ENCODE peak calls at places on chromosomes 12 and 14, in six cellular contexts. One of them, this sample, is unnamed.

GRCh38 chr14:27236601-27237000 is 638.8 kb upstream of the NOVA1 start:
- ATAC-seq in stimulated activated naive CD8-positive, alpha-beta T cell treated with anti-CD3 and anti-CD28 coated beads, Interleukin-15, Interleukin-2, amounts not matched to agents 100 U/mL and 50 U/mL, for 24 hours: no peak
- ATAC-seq in activated CD8-positive, alpha-beta T cell treated with anti-CD3 and anti-CD28 coated beads for 36 hours: no peak
- ATAC-seq in T-cell: no peak
- ATAC-seq in effector memory CD8-positive, alpha-beta T cell: no peak
- ATAC-seq in right cardiac atrium: no peak
- ATAC-seq in this sample: no peak

GRCh38 chr12:121534495-121535148 is 46.2 kb downstream of the KDM2B start:
- ATAC-seq in stimulated activated naive CD8-positive, alpha-beta T cell treated with anti-CD3 and anti-CD28 coated beads, Interleukin-15, Interleukin-2, amounts not matched to agents 100 U/mL and 50 U/mL, for 24 hours: peak; percentile 48
- ATAC-seq in activated CD8-positive, alpha-beta T cell treated with anti-CD3 and anti-CD28 coated beads for 36 hours: peak; percentile 39
- ATAC-seq in T-cell: peak; percentile 26
- ATAC-seq in effector memory CD8-positive, alpha-beta T cell: peak; percentile 62
- ATAC-seq in right cardiac atrium: no peak
- ATAC-seq in this sample: peak; percentile 53

GRCh38 chr12:92271341-92271740 is 125.7 kb upstream of the BTG1 start:
- ATAC-seq in stimulated activated naive CD8-positive, alpha-beta T cell treated with anti-CD3 and anti-CD28 coated beads, Interleukin-15, Interleukin-2, amounts not matched to agents 100 U/mL and 50 U/mL, for 24 hours: no peak
- ATAC-seq in activated CD8-positive, alpha-beta T cell treated with anti-CD3 and anti-CD28 coated beads for 36 hours: no peak
- ATAC-seq in T-cell: no peak
- ATAC-seq in effector memory CD8-positive, alpha-beta T cell: no peak
- ATAC-seq in right cardiac atrium: no peak
- ATAC-seq in this sample: no peak

GRCh38 chr14:104094056-104094708 is 8.7 kb downstream of the ASPG start:
- ATAC-seq in stimulated activated naive CD8-positive, alpha-beta T cell treated with anti-CD3 and anti-CD28 coated beads, Interleukin-15, Interleukin-2, amounts not matched to agents 100 U/mL and 50 U/mL, for 24 hours: peak; percentile 4
- ATAC-seq in activated CD8-positive, alpha-beta T cell treated with anti-CD3 and anti-CD28 coated beads for 36 hours: no peak
- ATAC-seq in T-cell: no peak
- ATAC-seq in effector memory CD8-positive, alpha-beta T cell: no peak
- ATAC-seq in right cardiac atrium: no peak
- ATAC-seq in this sample: no peak

GRCh38 chr12:46432325-46432724 is 59.8 kb upstream of the SLC38A2 start:
- ATAC-seq in stimulated activated naive CD8-positive, alpha-beta T cell treated with anti-CD3 and anti-CD28 coated beads, Interleukin-15, Interleukin-2, amounts not matched to agents 100 U/mL and 50 U/mL, for 24 hours: no peak
- ATAC-seq in activated CD8-positive, alpha-beta T cell treated with anti-CD3 and anti-CD28 coated beads for 36 hours: no peak
- ATAC-seq in T-cell: no peak
- ATAC-seq in effector memory CD8-positive, alpha-beta T cell: no peak
- ATAC-seq in right cardiac atrium: no peak
- ATAC-seq in this sample: no peak

GRCh38 chr14:60722163-60722835 is 1.9 kb downstream of the SIX4 start:
- ATAC-seq in stimulated activated naive CD8-positive, alpha-beta T cell treated with anti-CD3 and anti-CD28 coated beads, Interleukin-15, Interleukin-2, amounts not matched to agents 100 U/mL and 50 U/mL, for 24 hours: peak; percentile 35
- ATAC-seq in activated CD8-positive, alpha-beta T cell treated with anti-CD3 and anti-CD28 coated beads for 36 hours: peak; percentile 38
- ATAC-seq in T-cell: peak; percentile 22
- ATAC-seq in effector memory CD8-positive, alpha-beta T cell: peak; percentile 33
- ATAC-seq in right cardiac atrium: peak; percentile 30
- ATAC-seq in this sample: peak; percentile 36

GRCh38 chr14:86357866-86358265 is 827.9 kb downstream of the FLRT2 start:
- ATAC-seq in stimulated activated naive CD8-positive, alpha-beta T cell treated with anti-CD3 and anti-CD28 coated beads, Interleukin-15, Interleukin-2, amounts not matched to agents 100 U/mL and 50 U/mL, for 24 hours: no peak
- ATAC-seq in activated CD8-positive, alpha-beta T cell treated with anti-CD3 and anti-CD28 coated beads for 36 hours: no peak
- ATAC-seq in T-cell: no peak
- ATAC-seq in effector memory CD8-positive, alpha-beta T cell: no peak
- ATAC-seq in right cardiac atrium: no peak
- ATAC-seq in this sample: no peak

GRCh38 chr14:80607430-80608200 is 333.9 kb downstream of the CEP128 start:
- ATAC-seq in stimulated activated naive CD8-positive, alpha-beta T cell treated with anti-CD3 and anti-CD28 coated beads, Interleukin-15, Interleukin-2, amounts not matched to agents 100 U/mL and 50 U/mL, for 24 hours: no peak
- ATAC-seq in activated CD8-positive, alpha-beta T cell treated with anti-CD3 and anti-CD28 coated beads for 36 hours: no peak
- ATAC-seq in T-cell: no peak
- ATAC-seq in effector memory CD8-positive, alpha-beta T cell: no peak
- ATAC-seq in right cardiac atrium: peak; percentile 27
- ATAC-seq in this sample: no peak

GRCh38 chr14:34258318-34258717 is 203.7 kb downstream of the SPTSSA start:
- ATAC-seq in stimulated activated naive CD8-positive, alpha-beta T cell treated with anti-CD3 and anti-CD28 coated beads, Interleukin-15, Interleukin-2, amounts not matched to agents 100 U/mL and 50 U/mL, for 24 hours: no peak
- ATAC-seq in activated CD8-positive, alpha-beta T cell treated with anti-CD3 and anti-CD28 coated beads for 36 hours: no peak
- ATAC-seq in T-cell: no peak
- ATAC-seq in effector memory CD8-positive, alpha-beta T cell: no peak
- ATAC-seq in right cardiac atrium: peak; percentile 89
- ATAC-seq in this sample: no peak

GRCh38 chr12:10354502-10354901 is 35.3 kb downstream of the KLRK1 start:
- ATAC-seq in stimulated activated naive CD8-positive, alpha-beta T cell treated with anti-CD3 and anti-CD28 coated beads, Interleukin-15, Interleukin-2, amounts not matched to agents 100 U/mL and 50 U/mL, for 24 hours: no peak
- ATAC-seq in activated CD8-positive, alpha-beta T cell treated with anti-CD3 and anti-CD28 coated beads for 36 hours: no peak
- ATAC-seq in T-cell: no peak
- ATAC-seq in effector memory CD8-positive, alpha-beta T cell: no peak
- ATAC-seq in right cardiac atrium: no peak
- ATAC-seq in this sample: no peak